ENCODE peak calls at places on chromosomes 4 and X, in four cellular contexts. R is HFFc6, A is AML-193, Q is MCF 10A. L is an unnamed sample.

GRCh38 chr4:105605493-105605892 is 53.1 kb downstream of the ARHGEF38 start:
- DNase-seq in R (no peak), A (peak), Q (peak), L (no peak)

GRCh38 chr4:102531441-102531840 is 30.3 kb downstream of the NFKB1 start:
- DNase-seq in R (peak), A (no peak), Q (no peak), L (no peak)

GRCh38 chr4:73299548-73300280 is 41.1 kb upstream of the ANKRD17 start:
- DNase-seq in R (no peak), A (no peak), Q (no peak), L (no peak)

GRCh38 chrX:10160221-10160620 is 3.4 kb downstream of the CLCN4 start:
- DNase-seq in Q (no peak), R (no peak), A (no peak), L (no peak)

GRCh38 chr4:83850435-83850834 is 314.5 kb downstream of the GPAT3 start:
- DNase-seq in Q (no peak), A (no peak), R (peak), L (no peak)

GRCh38 chrX:39895228-39896110 is 202.3 kb downstream of the BCOR start:
- DNase-seq in R (no peak), Q (peak), A (no peak), L (no peak)

GRCh38 chr4:152500798-152501434 is 35.0 kb downstream of the FBXW7 start:
- DNase-seq in Q (peak), R (peak), A (peak), L (peak)

GRCh38 chr4:63563288-63564014 is 845.8 kb downstream of the TECRL start:
- DNase-seq in R (no peak), Q (peak), A (no peak), L (no peak)

GRCh38 chr4:48162162-48162561 is 28.1 kb upstream of the TXK start:
- DNase-seq in R (peak), Q (peak), A (no peak), L (no peak)

GRCh38 chrX:9627827-9628406 is 137.7 kb downstream of the GPR143 start:
- DNase-seq in R (peak), Q (no peak), A (no peak), L (no peak)

GRCh38 chrX:6821730-6822129 is 286.8 kb upstream of the VCX3A start:
- DNase-seq in R (no peak), A (no peak), Q (no peak), L (no peak)

GRCh38 chrX:124240422-124240821 is 92.0 kb upstream of the TEX13D start:
- DNase-seq in R (no peak), A (no peak), Q (no peak), L (no peak)

GRCh38 chr4:152938237-152938969 is 2.3 kb downstream of the FHDC1 start:
- DNase-seq in Q (no peak), R (no peak), A (no peak), L (no peak)

GRCh38 chr4:112418092-112418491 is 97.9 kb downstream of the NEUROG2 start:
- DNase-seq in Q (no peak), R (no peak), A (no peak), L (no peak)

GRCh38 chrX:140766024-140766611 is 56.6 kb downstream of the LINC00632 start:
- DNase-seq in Q (peak), A (no peak), R (peak), L (no peak)

GRCh38 chrX:95903490-95903889 is 781.2 kb upstream of the DIAPH2 start:
- DNase-seq in R (no peak), Q (peak), A (no peak), L (no peak)

GRCh38 chr4:40058121-40058520 is 1.5 kb downstream of the N4BP2 start:
- DNase-seq in Q (no peak), R (no peak), A (no peak), L (no peak)

GRCh38 chrX:74540635-74541249 is 73.7 kb downstream of the RLIM start:
- DNase-seq in A (no peak), Q (peak), R (no peak), L (no peak)

GRCh38 chr4:128718793-128719192 is 90.7 kb upstream of the JADE1 start:
- DNase-seq in A (no peak), R (peak), Q (no peak), L (no peak)

GRCh38 chr4:8393593-8394038 is 46.9 kb downstream of the ACOX3 start:
- DNase-seq in Q (peak), R (peak), A (no peak), L (no peak)

GRCh38 chrX:13590914-13591313 is 21.5 kb downstream of the EGFL6 start:
- DNase-seq in Q (no peak), A (no peak), R (no peak), L (no peak)

GRCh38 chr4:179695175-179695574 is 2252.9 kb upstream of the AGA start:
- DNase-seq in Q (peak), A (no peak), R (no peak), L (no peak)

GRCh38 chr4:184280591-184281071 is 63.0 kb upstream of the ENPP6 start:
- DNase-seq in Q (no peak), R (no peak), A (no peak), L (no peak)

GRCh38 chrX:151754042-151754419 is 19.5 kb downstream of the CNGA2 start:
- DNase-seq in R (peak), A (no peak), Q (peak), L (no peak)

GRCh38 chrX:115030635-115031034 is 13.2 kb upstream of the IL13RA2 start:
- DNase-seq in Q (peak), R (no peak), A (no peak), L (no peak)

GRCh38 chrX:148609766-148610698 is 109.6 kb downstream of the AFF2 start:
- DNase-seq in R (no peak), A (peak), Q (peak), L (no peak)

GRCh38 chrX:150329282-150329681 is 33.8 kb upstream of the MAMLD1 start:
- DNase-seq in Q (no peak), R (no peak), A (no peak), L (no peak)

GRCh38 chr4:4860381-4860802 is 927 bp downstream of the MSX1 start:
- DNase-seq in R (peak), A (no peak), Q (peak), L (no peak)

GRCh38 chr4:2251795-2252529 is 9.9 kb downstream of the MXD4 start:
- DNase-seq in A (no peak), R (no peak), Q (no peak), L (no peak)